ENCODE peak calls at places on chromosome 7, in nine cellular contexts. S is activated CD8-positive, alpha-beta T cell treated with anti-CD3 and anti-CD28 coated beads for 36 hours; C is fibroblast of mammary gland; E is BE2C; Q is left lung; N is HCT116; F is WTC11; P is pancreas; G is neural progenitor cell. A is an unnamed sample.

GRCh38 chr7:36962367-36962766 is 238.1 kb upstream of the AOAH start:
- DNase-seq in E (no peak), C (no peak), S (no peak), P (no peak), F (no peak), N (no peak), Q (no peak), G (no peak), A (no peak)

GRCh38 chr7:25722856-25723255 is 429.1 kb upstream of the NFE2L3 start:
- DNase-seq in C (no peak), S (no peak), E (no peak), G (peak), F (no peak), N (no peak), Q (no peak), P (no peak), A (no peak)

GRCh38 chr7:45103958-45104843 is 7.3 kb downstream of the TBRG4 start:
- DNase-seq in P (no peak), G (no peak), F (no peak), E (no peak), N (no peak), C (no peak), S (no peak), Q (no peak), A (no peak)

GRCh38 chr7:101465576-101466196 is 103.0 kb downstream of the COL26A1 start:
- DNase-seq in S (peak), C (no peak), N (no peak), G (no peak), P (no peak), F (no peak), E (no peak), Q (peak), A (no peak)

GRCh38 chr7:2781636-2782035 is 62.5 kb downstream of the GNA12 start:
- DNase-seq in G (no peak), E (no peak), P (no peak), S (no peak), Q (no peak), N (no peak), C (peak), F (no peak), A (no peak)

GRCh38 chr7:73992104-73992562 is 35.8 kb upstream of the ELN start:
- DNase-seq in F (no peak), P (peak), C (peak), G (no peak), S (no peak), N (no peak), E (no peak), Q (no peak), A (no peak)

GRCh38 chr7:5643280-5643679 is 138.2 kb downstream of the RNF216 start:
- DNase-seq in S (peak), E (no peak), G (no peak), F (peak), N (no peak), P (no peak), C (no peak), Q (no peak), A (no peak)

GRCh38 chr7:152893801-152894294 is 134.3 kb downstream of the ACTR3B start:
- DNase-seq in N (no peak), G (no peak), Q (no peak), F (no peak), E (no peak), P (no peak), C (no peak), S (no peak), A (no peak)

GRCh38 chr7:28269700-28270361 is 89.2 kb upstream of the JAZF1 start:
- DNase-seq in P (no peak), F (no peak), G (no peak), S (no peak), N (no peak), Q (no peak), E (no peak), C (no peak), A (no peak)

GRCh38 chr7:54037873-54038272 is 504.3 kb upstream of the VSTM2A start:
- DNase-seq in N (no peak), G (no peak), Q (no peak), P (no peak), S (no peak), C (no peak), F (no peak), E (no peak), A (no peak)

DNA sequence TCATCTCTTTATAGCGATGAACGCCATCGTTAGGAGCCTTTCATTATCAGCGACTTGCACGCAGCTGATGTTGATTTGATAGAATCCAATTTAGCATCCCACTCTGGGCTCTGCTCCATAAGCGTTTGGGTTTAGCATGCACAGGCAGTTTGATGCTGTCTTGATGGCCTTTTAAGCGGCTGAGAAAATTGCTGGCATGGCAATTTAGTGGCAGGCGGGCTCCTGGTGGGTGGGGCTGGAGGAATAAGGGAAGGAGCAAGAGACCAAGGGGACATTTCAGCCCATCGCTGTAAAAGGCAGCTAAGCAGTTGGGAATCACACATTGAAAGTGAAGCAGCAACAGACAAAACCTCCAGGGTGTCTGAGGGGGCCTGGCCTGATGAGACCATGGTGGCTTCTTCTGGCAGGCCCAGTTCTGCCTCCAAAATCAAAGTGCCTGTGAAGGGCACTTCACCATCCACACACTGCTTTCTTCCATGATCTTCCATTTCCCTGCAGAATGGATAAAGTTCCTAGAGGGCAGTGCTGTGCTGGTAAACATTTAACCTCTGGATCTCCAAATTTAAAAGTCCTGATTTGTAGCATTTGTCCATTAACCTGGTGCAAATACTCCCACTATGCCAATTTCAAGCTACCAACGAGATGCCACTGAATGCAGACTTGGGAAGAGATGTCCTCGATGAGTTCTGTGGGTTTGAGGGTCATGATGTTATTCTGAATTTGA is 107.9 kb upstream of the PLXNA4 start:
- DNase-seq in S (no peak), Q (no peak), N (no peak), F (no peak), C (no peak), P (no peak), E (peak), G (no peak), A (no peak)
- TF ChIP-seq CTCF in S (no peak), Q (no peak), N (no peak), F (no peak), C (no peak), P (no peak), E (peak), G (peak), A (no peak)

DNA sequence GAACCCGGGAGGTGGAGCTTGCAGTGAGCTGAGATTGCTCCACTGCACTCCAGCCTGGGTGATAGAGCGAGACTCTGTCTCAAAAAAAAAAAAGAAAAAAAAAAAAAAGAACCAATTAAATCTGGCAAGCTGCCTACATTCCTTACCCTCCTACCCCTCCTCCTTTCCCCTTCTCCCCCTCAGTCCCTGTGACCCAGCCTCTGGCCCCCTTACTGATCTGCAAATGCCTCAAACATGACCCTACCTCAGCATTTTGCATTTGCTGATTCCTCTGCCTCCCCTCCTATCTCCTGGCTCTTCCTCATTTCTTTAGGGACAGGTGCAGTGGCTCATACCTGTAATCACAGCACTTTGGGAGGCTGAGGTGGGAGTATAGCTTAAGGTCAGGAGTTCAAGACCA is 19.3 kb downstream of the CDHR3 start:
- DNase-seq in C (no peak), Q (no peak), S (no peak), P (no peak), N (no peak), F (no peak), E (no peak), G (no peak), A (no peak)
- TF ChIP-seq CTCF in C (no peak), Q (no peak), S (no peak), P (no peak), N (no peak), F (no peak), E (no peak), G (no peak), A (no peak)

GRCh38 chr7:84914598-84914997 is 272.3 kb downstream of the SEMA3D start:
- DNase-seq in C (no peak), S (no peak), P (no peak), G (peak), Q (no peak), E (peak), N (peak), F (no peak), A (no peak)
- TF ChIP-seq CTCF in C (no peak), S (no peak), P (no peak), G (no peak), Q (no peak), E (peak), N (peak), F (no peak), A (no peak)

DNA sequence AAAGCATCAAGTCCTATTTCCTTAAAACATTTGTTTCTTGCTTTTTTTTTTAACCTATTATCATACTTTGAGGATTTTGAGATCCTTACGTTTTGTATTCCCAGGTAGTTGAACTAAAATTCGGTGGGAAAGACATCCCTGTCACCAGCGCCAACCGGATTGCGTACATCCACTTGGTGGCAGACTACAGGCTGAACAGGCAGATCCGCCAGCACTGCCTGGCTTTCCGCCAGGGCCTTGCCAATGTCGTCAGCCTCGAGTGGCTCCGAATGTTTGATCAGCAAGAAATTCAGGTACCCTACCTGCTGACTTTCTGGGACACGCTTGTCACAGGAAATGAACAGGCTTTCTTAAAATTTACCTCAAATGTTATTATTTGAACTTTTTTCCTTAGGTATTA is 83.0 kb upstream of the DNAJB6 start:
- DNase-seq in N (no peak), E (peak), P (peak), C (no peak), Q (peak), F (no peak), S (no peak), G (no peak), A (peak)
- TF ChIP-seq CTCF in N (no peak), E (peak), P (no peak), C (no peak), Q (no peak), F (no peak), S (no peak), G (no peak), A (peak)

DNA sequence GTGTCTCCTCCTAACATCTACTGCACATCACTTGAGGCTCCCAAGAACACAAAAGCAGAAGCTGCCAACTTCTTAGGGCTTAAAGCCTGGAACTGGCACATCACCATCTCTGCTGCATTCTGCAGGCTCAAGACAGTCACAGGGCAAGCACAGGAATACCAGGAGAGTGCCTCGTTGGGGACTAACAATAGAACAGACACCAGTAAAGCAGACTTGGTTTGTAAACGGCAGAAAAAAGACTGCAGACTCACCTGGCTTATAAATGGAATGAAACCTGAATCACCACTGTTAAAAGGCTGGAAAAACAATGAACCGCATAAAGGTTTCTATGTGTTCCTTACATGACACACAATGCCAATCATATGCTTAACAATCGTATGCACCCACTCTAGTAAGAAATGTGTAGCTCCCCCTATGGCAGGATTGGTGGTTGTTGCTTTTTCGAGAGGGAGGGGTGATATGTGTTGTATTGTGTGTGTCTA is 12.8 kb downstream of the RHEB start:
- DNase-seq in S (no peak), F (no peak), Q (no peak), G (no peak), C (no peak), P (no peak), N (no peak), E (no peak), A (no peak)
- TF ChIP-seq CTCF in S (no peak), F (no peak), Q (no peak), G (peak), C (peak), P (no peak), N (peak), E (peak), A (no peak)